ENCODE peak calls at places on chromosomes 1 and 21, in eight cellular contexts. N is right lobe of liver, X is HCT116, M is esophagus squamous epithelium, U is A549, P is suprapubic skin, S is IMR-90, G is heart left ventricle. T is an unnamed sample.

GRCh38 chr1:1535989-1536937 is 4.2 kb downstream of the TMEM240 start:
- DNase-seq in S (no peak), M (no peak), P (no peak), X (no peak), N (no peak), G (no peak), U (no peak), T (no peak)

GRCh38 chr1:170790175-170790574 is 126.2 kb downstream of the PRRX1 start:
- DNase-seq in N (no peak), P (no peak), S (no peak), G (no peak), M (no peak), X (no peak), U (no peak), T (no peak)

GRCh38 chr1:6513296-6513928 is 21.9 kb upstream of the PLEKHG5 start:
- DNase-seq in M (no peak), X (no peak), N (no peak), U (no peak), G (peak), P (no peak), S (no peak), T (no peak)

GRCh38 chr1:59505596-59506028 is 208.7 kb downstream of the FGGY start:
- DNase-seq in X (no peak), S (no peak), G (no peak), M (no peak), U (no peak), P (no peak), N (no peak), T (no peak)

GRCh38 chr1:110605901-110606783 is at the start of gene KCNA2:
- DNase-seq in X (no peak), U (no peak), N (no peak), M (no peak), P (no peak), G (peak), S (no peak), T (no peak)

GRCh38 chr1:82220754-82221153 is 420.0 kb downstream of the ADGRL2 start:
- DNase-seq in M (no peak), N (no peak), X (no peak), G (no peak), U (no peak), P (no peak), S (no peak), T (no peak)

GRCh38 chr1:32321712-32322291 is 14.2 kb downstream of the MARCKSL1 start:
- DNase-seq in N (peak), P (no peak), U (peak), M (no peak), S (no peak), X (no peak), G (no peak), T (no peak)

GRCh38 chr21:35940074-35940927 is 120.0 kb downstream of the SETD4 start:
- DNase-seq in U (peak), G (no peak), M (no peak), S (peak), P (no peak), N (no peak), X (peak), T (no peak)

GRCh38 chr1:54581621-54582035 is 33.6 kb downstream of the ACOT11 start:
- DNase-seq in G (peak), S (peak), P (peak), U (peak), N (peak), X (peak), M (peak), T (peak)

GRCh38 chr1:27521336-27522147 is 31.6 kb upstream of the WASF2 start:
- DNase-seq in S (no peak), G (peak), M (no peak), X (no peak), U (no peak), P (no peak), N (no peak), T (no peak)

GRCh38 chr1:243354511-243355153 is 98.8 kb downstream of the SDCCAG8 start:
- DNase-seq in P (no peak), N (no peak), M (no peak), G (no peak), U (no peak), S (peak), X (no peak), T (no peak)

GRCh38 chr1:212315907-212316306 is 30.7 kb downstream of the PPP2R5A start:
- DNase-seq in G (no peak), X (peak), P (no peak), N (no peak), M (no peak), U (peak), S (no peak), T (no peak)

GRCh38 chr1:36387141-36387949 is 1.6 kb upstream of the STK40 start:
- DNase-seq in S (peak), N (no peak), G (no peak), X (no peak), U (no peak), P (no peak), M (no peak), T (peak)

GRCh38 chr1:97726386-97726785 is 194.4 kb downstream of the DPYD start:
- DNase-seq in S (peak), G (no peak), N (no peak), X (no peak), M (no peak), P (no peak), U (no peak), T (no peak)

GRCh38 chr1:151713874-151714273 is 2.7 kb downstream of the CELF3 start:
- DNase-seq in U (no peak), M (no peak), X (no peak), P (no peak), S (no peak), N (no peak), G (no peak), T (no peak)

GRCh38 chr1:160239582-160240299 is 22.6 kb downstream of the DCAF8 start:
- DNase-seq in P (no peak), S (no peak), G (no peak), U (no peak), M (no peak), X (no peak), N (peak), T (no peak)

GRCh38 chr1:73674945-73675561 is 522.9 kb downstream of the LRRIQ3 start:
- DNase-seq in X (no peak), M (no peak), S (no peak), G (no peak), N (no peak), U (peak), P (no peak), T (no peak)

GRCh38 chr1:7474786-7475502 is 296.2 kb upstream of the VAMP3 start:
- DNase-seq in U (peak), G (no peak), P (no peak), X (no peak), S (no peak), N (no peak), M (no peak), T (no peak)

GRCh38 chr1:224411766-224412165 is 22.8 kb downstream of the WDR26 start:
- DNase-seq in M (no peak), X (no peak), U (no peak), P (no peak), N (no peak), G (no peak), S (peak), T (no peak)

GRCh38 chr1:228210076-228210651 is 2.3 kb downstream of the OBSCN start:
- DNase-seq in S (no peak), U (peak), X (peak), P (no peak), N (no peak), G (no peak), M (no peak), T (peak)

GRCh38 chr1:150235436-150235851 is 468 bp downstream of the ANP32E start:
- DNase-seq in X (no peak), S (no peak), P (peak), U (no peak), M (no peak), N (peak), G (no peak), T (no peak)

GRCh38 chr1:41333146-41333784 is 28.0 kb upstream of the FOXO6 start:
- DNase-seq in S (peak), P (no peak), U (peak), M (no peak), X (no peak), N (peak), G (no peak), T (peak)

GRCh38 chr1:234745844-234746797 is 136.1 kb upstream of the IRF2BP2 start:
- DNase-seq in N (no peak), S (peak), U (no peak), M (no peak), P (no peak), G (no peak), X (no peak), T (no peak)

GRCh38 chr1:234748066-234748465 is 138.1 kb upstream of the IRF2BP2 start:
- DNase-seq in P (no peak), M (no peak), N (no peak), X (no peak), G (no peak), U (no peak), S (no peak), T (no peak)

GRCh38 chr1:234746798-234747196 is 136.8 kb upstream of the IRF2BP2 start:
- DNase-seq in G (no peak), S (no peak), P (no peak), N (no peak), U (no peak), M (no peak), X (peak), T (no peak)

GRCh38 chr1:234748713-234749112 is 138.7 kb upstream of the IRF2BP2 start:
- DNase-seq in M (no peak), G (no peak), X (no peak), P (no peak), S (no peak), U (no peak), N (no peak), T (no peak)

DNA sequence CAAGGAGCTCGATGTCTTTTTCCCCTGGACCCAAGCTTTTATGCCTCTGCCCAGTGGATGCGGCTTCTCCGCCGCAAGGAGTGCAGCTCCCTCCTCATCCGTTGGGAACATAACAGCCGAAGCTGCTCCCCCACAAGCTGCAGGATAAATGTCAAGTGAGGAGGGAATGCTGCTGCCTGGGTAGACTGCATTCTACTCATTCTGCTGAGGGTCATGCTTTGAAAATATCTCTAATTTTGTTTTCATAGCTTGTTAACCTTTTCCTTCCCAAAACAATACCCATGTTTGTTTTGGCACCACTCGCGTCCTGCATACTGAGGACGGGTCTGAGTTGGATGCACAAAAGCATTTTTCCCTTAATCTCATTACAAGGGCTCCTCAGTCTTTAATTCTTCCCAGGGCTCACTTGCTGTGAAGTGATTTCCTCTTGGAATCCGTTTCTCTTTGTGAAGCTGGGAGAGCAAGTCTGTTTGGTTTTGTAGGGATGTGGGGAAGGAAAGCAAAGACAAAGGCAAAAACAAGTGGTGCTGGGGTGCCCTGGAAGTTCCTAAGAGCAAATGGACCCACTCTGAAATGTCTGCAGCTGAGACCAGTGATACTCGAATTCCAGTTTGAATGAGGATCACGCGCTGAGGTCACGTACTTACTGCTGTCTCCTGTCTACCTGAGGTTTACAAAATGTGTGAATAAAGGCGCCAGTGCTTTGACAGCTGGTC is 134.0 kb upstream of the IRF2BP2 start:
- DNase-seq in N (no peak), G (no peak), S (peak), X (no peak), P (no peak), M (no peak), U (no peak), T (no peak)
- TF ChIP-seq CTCF in N (no peak), G (no peak), S (no peak), X (no peak), P (no peak), M (no peak), U (no peak), T (no peak)

DNA sequence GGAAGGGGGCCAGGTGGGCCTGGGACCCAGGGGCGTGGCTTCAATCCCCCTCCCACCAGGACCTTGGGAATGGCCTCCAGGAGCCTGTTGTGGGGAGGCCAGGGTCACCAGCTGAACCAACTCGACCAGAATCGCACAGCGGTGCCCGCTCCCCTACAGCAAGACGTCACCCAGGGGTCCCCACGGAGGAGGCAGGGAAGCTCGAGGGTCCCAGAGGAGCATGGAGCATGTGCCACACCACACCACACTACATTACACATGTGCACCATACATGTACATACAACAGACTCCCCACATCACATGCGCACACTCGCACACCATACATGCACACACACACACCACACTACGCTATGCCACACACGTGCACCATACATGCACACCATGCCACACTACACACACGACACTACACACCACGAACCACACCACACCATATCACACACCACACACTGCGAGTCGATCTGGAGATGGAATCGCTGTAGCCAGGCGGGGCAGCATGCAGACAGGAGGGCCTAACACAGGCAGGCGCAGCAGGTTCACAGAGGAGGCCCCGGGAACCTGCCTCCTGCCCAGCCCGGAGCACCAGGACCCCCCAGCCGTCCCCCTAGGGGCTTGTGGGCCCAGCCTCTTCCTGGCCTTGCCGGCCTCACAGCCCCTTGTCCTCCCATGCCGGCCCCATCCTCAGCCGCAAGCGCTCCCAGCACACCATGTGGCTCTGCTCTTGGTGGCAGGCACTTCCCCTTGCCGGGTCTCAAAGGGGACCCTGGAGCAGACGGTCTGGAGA is 596 bp downstream of the ITGB2 start:
- DNase-seq in U (no peak), M (no peak), N (no peak), S (no peak), P (no peak), X (no peak), G (no peak), T (no peak)
- H3K4me3 ChIP-seq in U (no peak), M (peak), N (peak), S (no peak), P (peak), X (no peak), G (peak), T (no peak)

GRCh38 chr1:35192853-35193664 is at the start of gene SFPQ:
- DNase-seq in N (peak), P (peak), G (peak), S (peak), X (peak), U (peak), M (peak), T (peak)

GRCh38 chr1:35190784-35191183 is 2.2 kb downstream of the SFPQ start:
- DNase-seq in X (no peak), S (no peak), N (no peak), U (no peak), G (no peak), M (no peak), P (no peak), T (no peak)

GRCh38 chr1:35188578-35189392 is 4.2 kb downstream of the SFPQ start:
- DNase-seq in X (no peak), N (no peak), M (no peak), G (no peak), P (no peak), U (no peak), S (no peak), T (no peak)

GRCh38 chr1:35191429-35192055 is 1.4 kb downstream of the SFPQ start:
- DNase-seq in U (no peak), X (no peak), P (no peak), M (no peak), N (no peak), G (no peak), S (no peak), T (no peak)

DNA sequence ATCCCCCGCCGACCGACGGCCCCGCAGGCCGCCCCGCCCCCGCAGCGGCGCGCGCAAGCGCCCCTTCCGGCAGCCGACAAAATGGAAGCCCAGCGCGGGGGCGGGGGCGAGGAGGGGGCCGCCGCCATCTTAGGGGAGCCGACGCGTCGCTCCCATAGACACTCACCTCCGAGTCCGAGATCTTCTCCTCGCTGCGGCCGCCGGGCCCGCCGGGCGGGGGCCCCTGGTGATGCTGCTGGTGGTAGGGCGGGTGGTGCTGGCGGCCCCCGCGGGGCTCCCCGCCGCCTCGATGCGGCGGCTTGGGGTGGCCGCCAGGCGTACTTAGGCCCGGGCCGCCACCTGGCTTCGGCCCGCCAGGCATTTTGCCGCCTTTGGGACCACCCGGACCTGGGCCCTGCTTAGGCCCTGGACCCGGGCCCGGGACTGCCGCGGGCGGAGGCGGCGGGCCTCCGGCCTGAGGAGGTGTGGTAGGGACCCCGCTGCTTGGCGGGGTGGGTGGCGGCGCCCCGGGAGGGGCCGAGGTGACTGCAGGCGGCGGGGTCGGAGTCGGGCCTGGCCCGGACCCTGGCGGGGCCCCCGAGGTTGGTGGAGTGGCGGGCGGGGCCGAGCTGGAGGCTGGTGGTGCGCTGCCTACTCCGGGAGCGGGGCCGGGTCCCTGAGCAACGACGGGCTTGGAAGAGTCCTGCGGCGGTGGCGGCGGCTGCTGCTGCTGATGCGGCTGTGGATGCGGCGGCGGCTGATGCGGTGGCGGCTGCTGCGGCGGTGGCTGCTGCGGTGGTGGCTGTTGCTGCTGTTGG is 691 bp downstream of the SFPQ start:
- DNase-seq in U (peak), X (no peak), G (peak), S (peak), N (peak), M (peak), P (peak), T (peak)
- TF ChIP-seq POLR2A in U (no peak), X (peak), G (peak), S (peak), N (peak), M (no peak), P (peak), T (no peak)

DNA sequence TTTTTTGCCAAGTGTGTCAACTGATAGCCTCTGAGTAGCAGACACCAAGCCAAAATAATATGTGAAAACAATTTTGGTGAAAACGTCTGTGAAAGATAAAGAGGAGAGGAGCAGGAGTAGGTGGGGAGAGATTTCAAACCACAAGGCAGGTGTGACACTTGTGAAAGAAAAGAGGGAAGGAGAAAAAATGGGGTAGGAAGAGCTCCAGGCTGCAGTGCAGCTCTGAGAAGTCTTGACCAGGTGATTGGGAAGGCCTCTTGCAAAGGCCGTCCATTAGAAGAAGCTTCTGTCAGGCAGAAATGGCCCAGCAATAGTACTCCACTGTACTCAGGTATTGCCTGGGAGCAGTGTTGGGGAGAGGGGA is 10.6 kb upstream of the RAVER2 start:
- DNase-seq in N (no peak), U (no peak), X (no peak), M (no peak), G (no peak), S (no peak), P (no peak), T (no peak)
- TF ChIP-seq CTCF in N (no peak), U (no peak), X (no peak), M (no peak), G (no peak), S (no peak), P (no peak), T (no peak)

GRCh38 chr21:42390193-42390592 is 5.7 kb downstream of the TMPRSS3 start:
- DNase-seq in S (no peak), N (no peak), U (no peak), G (no peak), M (no peak), X (no peak), P (no peak), T (no peak)

GRCh38 chr21:42389449-42389835 is 6.4 kb downstream of the TMPRSS3 start:
- DNase-seq in U (no peak), X (no peak), S (no peak), G (no peak), N (no peak), P (no peak), M (no peak), T (no peak)

GRCh38 chr21:42390696-42391095 is 5.2 kb downstream of the TMPRSS3 start:
- DNase-seq in U (no peak), S (no peak), N (no peak), P (no peak), M (no peak), G (no peak), X (no peak), T (no peak)

GRCh38 chr21:42387843-42388242 is 8.0 kb downstream of the TMPRSS3 start:
- DNase-seq in G (no peak), M (no peak), S (no peak), P (no peak), N (no peak), X (no peak), U (no peak), T (no peak)

GRCh38 chr21:42388740-42389448 is 7.0 kb downstream of the TMPRSS3 start:
- DNase-seq in P (no peak), N (no peak), X (no peak), M (no peak), S (no peak), G (no peak), U (no peak), T (no peak)
- H3K4me3 ChIP-seq in P (no peak), N (no peak), X (no peak), M (no peak), S (no peak), G (no peak), U (no peak), T (no peak)

GRCh38 chr1:47313915-47314664 is at the start of gene STIL:
- DNase-seq in P (peak), U (peak), G (peak), X (peak), N (peak), M (peak), S (peak), T (peak)
- TF ChIP-seq POLR2A in P (no peak), U (peak), G (peak), X (peak), N (peak), M (peak), S (peak), T (no peak)